ENCODE peak calls at places on chromosome 2, in four cellular contexts. One of them, this sample, is unnamed.

GRCh38 chr2:9269695-9270365 is 63.2 kb downstream of the ASAP2 start:
- DNase-seq in mesothelial cell of epicardium: no peak
- DNase-seq in NCI-H1694: no peak
- DNase-seq in tibial artery: no peak
- DNase-seq in this sample: no peak

GRCh38 chr2:158297606-158298005 is 158.9 kb downstream of the CCDC148 start:
- DNase-seq in mesothelial cell of epicardium: no peak
- DNase-seq in NCI-H1694: no peak
- DNase-seq in tibial artery: no peak
- DNase-seq in this sample: no peak

GRCh38 chr2:238155051-238155760 is 3.6 kb upstream of the ERFE start:
- DNase-seq in mesothelial cell of epicardium: no peak
- DNase-seq in NCI-H1694: no peak
- DNase-seq in tibial artery: no peak
- DNase-seq in this sample: no peak

GRCh38 chr2:148360662-148361061 is 283.9 kb upstream of the EPC2 start:
- DNase-seq in mesothelial cell of epicardium: no peak
- DNase-seq in NCI-H1694: no peak
- DNase-seq in tibial artery: no peak
- DNase-seq in this sample: no peak

GRCh38 chr2:219228745-219229374 is 576 bp downstream of the ATG9A start:
- DNase-seq in mesothelial cell of epicardium: peak; percentile 46
- DNase-seq in NCI-H1694: no peak
- DNase-seq in tibial artery: no peak
- DNase-seq in this sample: no peak

GRCh38 chr2:216216951-216217903 is 108.1 kb downstream of the XRCC5 start:
- DNase-seq in mesothelial cell of epicardium: no peak
- DNase-seq in NCI-H1694: no peak
- DNase-seq in tibial artery: no peak
- DNase-seq in this sample: no peak

GRCh38 chr2:42953216-42953615 is 160.8 kb upstream of the HAAO start:
- DNase-seq in mesothelial cell of epicardium: no peak
- DNase-seq in NCI-H1694: no peak
- DNase-seq in tibial artery: no peak
- DNase-seq in this sample: no peak

GRCh38 chr2:109067829-109068152 is 61.2 kb upstream of the SH3RF3 start:
- DNase-seq in mesothelial cell of epicardium: no peak
- DNase-seq in NCI-H1694: no peak
- DNase-seq in tibial artery: no peak
- DNase-seq in this sample: no peak

This sample was measured in NCI-H446 treated with DMSO at 0.1 percent for 48 hours.